ENCODE peak calls at places on chromosomes 6 and 20, in ten cellular contexts. X, A, Z, R, P, L, U, V, O and D are unnamed samples.

GRCh38 chr6:33905081-33905609 is 101.3 kb upstream of the MLN start:
- DNase-seq in X (peak; percentile 17), A (no peak), Z (no peak), R (no peak), P (no peak), L (no peak), U (no peak), V (no peak), O (no peak), D (no peak)

GRCh38 chr6:46983007-46983411 is 59.1 kb downstream of the ADGRF1 start:
- DNase-seq in X (no peak), A (no peak), Z (no peak), R (no peak), P (no peak), L (no peak), U (peak; percentile 91), V (no peak), O (peak; percentile 20), D (no peak)

GRCh38 chr6:41638002-41638800 is at the start of gene MDFI:
- DNase-seq in X (no peak), A (no peak), Z (no peak), R (no peak), P (no peak), L (no peak), U (no peak), V (no peak), O (no peak), D (no peak)

GRCh38 chr6:43833223-43833995 is 63.4 kb downstream of the VEGFA start:
- DNase-seq in X (no peak), A (no peak), Z (no peak), R (peak; percentile 67), P (no peak), L (no peak), U (no peak), V (no peak), O (no peak), D (no peak)

GRCh38 chr6:157774153-157775135 is 48.6 kb upstream of the SNX9 start:
- DNase-seq in X (no peak), A (no peak), Z (no peak), R (no peak), P (no peak), L (no peak), U (no peak), V (no peak), O (peak; percentile 73), D (no peak)

GRCh38 chr6:5334341-5334740 is 73.0 kb downstream of the FARS2 start:
- DNase-seq in X (no peak), A (no peak), Z (no peak), R (no peak), P (no peak), L (no peak), U (no peak), V (no peak), O (no peak), D (no peak)

GRCh38 chr6:111872521-111873177 is 603 bp downstream of the FYN start:
- DNase-seq in X (peak; percentile 64), A (peak; percentile 28), Z (peak; percentile 55), R (peak; percentile 23), P (no peak), L (no peak), U (peak; percentile 11), V (no peak), O (peak; percentile 68), D (peak; percentile 37)

GRCh38 chr6:161631676-161632194 is 357.9 kb upstream of the AGPAT4 start:
- DNase-seq in X (no peak), A (no peak), Z (no peak), R (no peak), P (peak; percentile 30), L (no peak), U (peak; percentile 56), V (peak; percentile 40), O (peak; percentile 67), D (no peak)

GRCh38 chr6:166344240-166344639 is 1.9 kb upstream of the SFT2D1 start:
- DNase-seq in X (no peak), A (no peak), Z (no peak), R (no peak), P (no peak), L (no peak), U (no peak), V (no peak), O (no peak), D (no peak)

GRCh38 chr6:132063738-132064137 is 112.6 kb upstream of the CCN2 start:
- DNase-seq in X (no peak), A (no peak), Z (no peak), R (no peak), P (peak; percentile 79), L (no peak), U (peak; percentile 80), V (no peak), O (peak; percentile 52), D (no peak)

GRCh38 chr6:17477356-17477755 is 84.0 kb downstream of the CAP2 start:
- DNase-seq in X (no peak), A (no peak), Z (no peak), R (no peak), P (no peak), L (no peak), U (no peak), V (no peak), O (no peak), D (no peak)

GRCh38 chr6:74048387-74048786 is 352.4 kb downstream of the CD109 start:
- DNase-seq in X (no peak), A (no peak), Z (no peak), R (no peak), P (no peak), L (no peak), U (no peak), V (no peak), O (no peak), D (no peak)

GRCh38 chr20:47244451-47244850 is 112.0 kb downstream of the ZMYND8 start:
- DNase-seq in X (no peak), A (no peak), Z (no peak), R (no peak), P (no peak), L (no peak), U (no peak), V (no peak), O (no peak), D (no peak)

GRCh38 chr6:146367061-146367460 is 176.6 kb upstream of the RAB32 start:
- DNase-seq in X (no peak), A (no peak), Z (no peak), R (no peak), P (no peak), L (no peak), U (no peak), V (no peak), O (no peak), D (no peak)

GRCh38 chr6:4644962-4645361 is 131.2 kb upstream of the CDYL start:
- DNase-seq in X (no peak), A (no peak), Z (no peak), R (no peak), P (no peak), L (no peak), U (peak; percentile 83), V (no peak), O (no peak), D (no peak)

GRCh38 chr20:32648761-32649615 is 24.8 kb downstream of the C20orf203 start:
- DNase-seq in X (no peak), A (no peak), Z (no peak), R (no peak), P (no peak), L (no peak), U (peak; percentile 49), V (no peak), O (no peak), D (no peak)

GRCh38 chr6:167235005-167235404 is 56.1 kb upstream of the UNC93A start:
- DNase-seq in X (no peak), A (no peak), Z (no peak), R (no peak), P (no peak), L (no peak), U (no peak), V (no peak), O (no peak), D (no peak)

GRCh38 chr6:99613705-99614429 is 7.2 kb downstream of the PRDM13 start:
- DNase-seq in X (no peak), A (peak; percentile 33), Z (no peak), R (no peak), P (no peak), L (no peak), U (no peak), V (no peak), O (no peak), D (no peak)

GRCh38 chr6:5529733-5530132 is 268.4 kb downstream of the FARS2 start:
- DNase-seq in X (no peak), A (no peak), Z (no peak), R (no peak), P (no peak), L (no peak), U (no peak), V (no peak), O (peak; percentile 6), D (no peak)

GRCh38 chr6:97014595-97014994 is 90.1 kb downstream of the KLHL32 start:
- DNase-seq in X (no peak), A (no peak), Z (no peak), R (no peak), P (no peak), L (no peak), U (no peak), V (no peak), O (no peak), D (no peak)

GRCh38 chr6:157135691-157136090 is 187.6 kb downstream of the TMEM242 start:
- DNase-seq in X (no peak), A (no peak), Z (no peak), R (no peak), P (no peak), L (no peak), U (no peak), V (no peak), O (peak; percentile 52), D (no peak)

GRCh38 chr20:58778774-58779173 is 71.9 kb downstream of the GNAS-AS1 start:
- DNase-seq in X (no peak), A (no peak), Z (no peak), R (no peak), P (no peak), L (no peak), U (no peak), V (no peak), O (no peak), D (no peak)